ENCODE peak calls at places on chromosome 11, in four cellular contexts. K, G, R and T are unnamed samples.

GRCh38 chr11:37422511-37422910 is 824.5 kb upstream of the RAG2 start:
- DNase-seq in K (no peak), G (no peak), R (peak), T (peak)

GRCh38 chr11:113675003-113675471 is 31.1 kb downstream of the TMPRSS5 start:
- DNase-seq in K (no peak), G (no peak), R (peak), T (peak)

GRCh38 chr11:128407962-128408361 is 179.4 kb downstream of the ETS1 start:
- DNase-seq in K (no peak), G (no peak), R (peak), T (peak)

GRCh38 chr11:124882339-124883071 is 15.2 kb downstream of the ROBO4 start:
- DNase-seq in K (no peak), G (no peak), R (no peak), T (no peak)

GRCh38 chr11:85406316-85406715 is 220.8 kb downstream of the DLG2 start:
- DNase-seq in K (no peak), G (no peak), R (no peak), T (no peak)

GRCh38 chr11:118768715-118769114 is 22.2 kb downstream of the DDX6 start:
- DNase-seq in K (no peak), G (no peak), R (no peak), T (no peak)

GRCh38 chr11:16179668-16180067 is 176.7 kb downstream of the SOX6 start:
- DNase-seq in K (no peak), G (no peak), R (no peak), T (no peak)

GRCh38 chr11:64850979-64851567 is 6.6 kb upstream of the CDC42BPG start:
- DNase-seq in K (no peak), G (peak), R (no peak), T (no peak)

GRCh38 chr11:88555018-88555828 is 217.7 kb upstream of the CTSC start:
- DNase-seq in K (peak), G (no peak), R (peak), T (peak)

GRCh38 chr11:16959528-16960100 is 54.6 kb downstream of the PLEKHA7 start:
- DNase-seq in K (no peak), G (no peak), R (no peak), T (no peak)

DNA sequence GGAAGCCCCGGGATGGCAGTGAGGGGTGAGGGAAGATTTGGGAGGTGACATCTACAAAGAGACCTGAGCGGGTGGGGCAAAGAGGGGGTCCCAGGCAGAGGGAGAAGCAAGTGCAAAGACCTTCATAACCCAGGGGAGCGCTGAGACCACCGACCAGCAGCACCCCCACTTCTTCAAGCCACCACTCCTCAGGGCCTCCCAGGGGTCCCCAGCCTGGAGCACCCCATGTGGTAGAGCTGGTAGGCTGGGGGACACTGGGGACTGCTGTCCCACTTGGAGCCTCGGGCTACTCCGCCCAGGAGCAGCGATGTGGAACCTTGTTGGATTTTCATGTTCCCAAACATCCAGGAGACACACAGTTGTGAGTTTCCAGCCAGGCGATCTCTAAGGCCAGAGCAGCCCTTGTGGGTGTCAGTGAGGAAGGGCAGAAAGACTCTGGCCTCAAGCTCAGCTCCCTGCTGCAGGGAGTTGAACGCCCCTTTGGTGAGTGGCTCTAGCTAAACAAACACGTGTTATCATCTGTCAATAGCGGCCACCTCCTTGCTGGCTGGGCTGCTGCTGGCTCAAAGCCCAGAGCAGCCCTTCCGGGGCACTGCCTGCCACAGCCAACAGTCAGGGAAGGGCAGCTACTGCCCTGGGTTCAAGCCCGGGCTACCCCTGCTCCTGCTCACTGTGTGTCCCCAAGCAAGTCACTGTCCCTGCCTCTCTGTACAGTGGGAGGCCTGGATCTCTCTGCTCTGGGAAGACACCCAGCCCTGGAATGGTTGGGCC is 25.7 kb upstream of the CHKA start:
- DNase-seq in K (no peak), G (no peak), R (peak), T (no peak)
- H3K9ac ChIP-seq in K (peak), G (no peak), R (peak), T (no peak)

GRCh38 chr11:69915151-69915500 is 95.9 kb upstream of the FGF3 start:
- DNase-seq in K (no peak), G (no peak), R (peak), T (peak)

GRCh38 chr11:69914286-69915150 is 95.3 kb upstream of the FGF3 start:
- DNase-seq in K (no peak), G (no peak), R (peak), T (peak)

GRCh38 chr11:69917529-69917928 is 98.3 kb upstream of the FGF3 start:
- DNase-seq in K (no peak), G (no peak), R (no peak), T (no peak)

GRCh38 chr11:69916806-69917387 is 97.7 kb upstream of the FGF3 start:
- DNase-seq in K (no peak), G (no peak), R (no peak), T (no peak)

DNA sequence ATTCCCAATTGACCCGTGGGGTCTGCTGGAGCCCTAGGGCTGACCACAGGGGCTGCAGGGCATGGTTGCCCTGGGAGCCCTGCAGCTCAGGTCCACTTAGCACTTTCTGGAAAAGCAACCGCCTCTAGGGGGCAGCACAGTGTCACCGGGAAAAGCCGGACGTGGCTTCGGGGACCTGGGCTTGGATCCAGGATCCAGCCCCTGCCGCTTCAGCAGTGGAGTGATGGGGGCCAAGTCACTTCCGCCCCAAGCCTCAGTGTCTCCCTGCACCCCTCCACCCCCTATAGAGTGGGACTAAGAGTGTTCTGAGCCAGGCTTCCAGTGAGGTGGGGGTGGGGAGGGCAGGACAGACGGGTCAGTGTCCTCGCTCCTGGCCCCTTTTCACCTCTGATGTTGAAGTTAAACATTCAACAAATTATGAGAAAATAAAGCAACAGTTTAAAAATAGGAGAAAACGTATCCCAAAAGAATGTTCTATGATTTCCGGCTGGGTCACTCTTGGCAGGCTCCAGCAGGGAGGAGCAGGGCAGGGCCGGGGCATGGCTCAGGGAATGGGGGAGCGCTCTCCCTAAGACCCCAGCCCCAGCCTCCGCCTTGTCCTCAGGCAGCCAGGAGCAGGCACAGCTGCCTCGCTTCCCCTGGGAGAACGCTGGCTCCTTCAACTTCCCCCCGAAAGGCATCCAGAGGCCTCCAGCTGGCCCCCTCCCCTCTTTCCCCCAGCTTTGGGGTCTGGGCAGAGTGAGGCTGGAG is 96.5 kb upstream of the FGF3 start:
- DNase-seq in K (peak), G (peak), R (peak), T (peak)
- H3K4me3 ChIP-seq in K (peak), G (no peak), R (peak), T (no peak)

DNA sequence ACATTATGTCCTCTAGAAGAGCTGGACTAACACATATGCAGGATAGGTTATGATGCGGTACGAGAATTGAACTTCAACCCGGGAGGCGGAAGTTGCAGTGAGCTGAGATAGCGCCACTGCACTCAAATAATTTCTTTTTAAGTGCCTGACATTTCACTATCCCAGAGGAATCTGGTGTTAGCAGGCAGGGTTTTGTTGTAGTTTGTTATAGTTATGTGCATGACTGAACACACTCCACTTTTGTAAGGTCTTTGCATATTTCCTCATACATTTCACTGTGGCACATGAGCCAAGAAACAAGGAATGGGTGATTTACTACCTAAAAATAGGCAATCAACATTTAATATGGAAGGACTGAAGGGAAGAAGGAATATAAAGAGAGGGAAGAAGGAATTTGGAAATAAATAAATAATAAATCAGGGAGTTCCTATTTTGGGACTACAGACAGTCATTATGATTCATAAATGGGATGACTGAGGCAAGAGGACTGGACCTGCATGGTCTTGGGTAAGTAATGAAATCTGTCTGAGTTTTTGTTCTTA is 8.7 kb upstream of the HIPK3 start:
- DNase-seq in K (no peak), G (no peak), R (no peak), T (peak)
- H2AFZ ChIP-seq in K (no peak), G (no peak), R (no peak), T (no peak)

GRCh38 chr11:11972942-11973341 is 35.5 kb downstream of the DKK3 start:
- DNase-seq in K (no peak), G (no peak), R (no peak), T (no peak)
- H3K9ac ChIP-seq in K (no peak), G (no peak), R (no peak), T (no peak)

GRCh38 chr11:2265396-2265795 is 5.0 kb downstream of the ASCL2 start:
- DNase-seq in K (no peak), G (no peak), R (no peak), T (no peak)
- H3K4me3 ChIP-seq in K (no peak), G (no peak), R (no peak), T (no peak)

GRCh38 chr11:70230151-70230839 is 27.2 kb downstream of the FADD start:
- DNase-seq in K (no peak), G (no peak), R (no peak), T (no peak)

GRCh38 chr11:70233034-70233433 is 29.9 kb downstream of the FADD start:
- DNase-seq in K (no peak), G (no peak), R (no peak), T (no peak)

GRCh38 chr11:70233962-70234361 is 30.9 kb downstream of the FADD start:
- DNase-seq in K (no peak), G (no peak), R (no peak), T (no peak)

GRCh38 chr11:70230840-70231710 is 28.0 kb downstream of the FADD start:
- DNase-seq in K (no peak), G (no peak), R (no peak), T (no peak)

DNA sequence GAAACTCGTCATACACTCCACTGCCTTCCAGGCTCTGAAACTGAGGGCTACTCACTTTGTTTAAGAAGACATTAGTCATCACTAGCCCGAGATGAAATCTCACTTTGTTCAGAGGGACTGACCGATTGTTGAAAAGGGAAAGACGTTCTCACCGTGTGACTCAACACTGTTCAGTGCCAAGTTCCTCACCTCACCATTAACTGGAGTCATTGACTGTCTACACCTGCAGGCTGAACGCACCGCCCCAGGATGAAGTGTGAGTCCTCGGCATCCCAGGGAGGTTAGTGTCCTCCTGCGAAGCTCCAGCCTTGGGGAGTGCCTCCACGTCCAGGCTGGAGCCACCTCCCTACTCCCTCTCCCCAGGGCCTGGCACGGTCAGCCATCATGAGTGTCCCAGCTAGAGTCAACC is 30.4 kb downstream of the FADD start:
- DNase-seq in K (peak), G (no peak), R (peak), T (peak)
- H2AFZ ChIP-seq in K (peak), G (no peak), R (peak), T (no peak)

GRCh38 chr11:18203723-18204122 is 31.1 kb downstream of the MRGPRX4 start:
- DNase-seq in K (peak), G (peak), R (peak), T (no peak)

GRCh38 chr11:18204771-18205170 is 31.8 kb downstream of the SAA4 start:
- DNase-seq in K (no peak), G (no peak), R (no peak), T (no peak)

GRCh38 chr11:18204220-18204619 is 31.6 kb downstream of the MRGPRX4 start:
- DNase-seq in K (no peak), G (no peak), R (no peak), T (no peak)

DNA sequence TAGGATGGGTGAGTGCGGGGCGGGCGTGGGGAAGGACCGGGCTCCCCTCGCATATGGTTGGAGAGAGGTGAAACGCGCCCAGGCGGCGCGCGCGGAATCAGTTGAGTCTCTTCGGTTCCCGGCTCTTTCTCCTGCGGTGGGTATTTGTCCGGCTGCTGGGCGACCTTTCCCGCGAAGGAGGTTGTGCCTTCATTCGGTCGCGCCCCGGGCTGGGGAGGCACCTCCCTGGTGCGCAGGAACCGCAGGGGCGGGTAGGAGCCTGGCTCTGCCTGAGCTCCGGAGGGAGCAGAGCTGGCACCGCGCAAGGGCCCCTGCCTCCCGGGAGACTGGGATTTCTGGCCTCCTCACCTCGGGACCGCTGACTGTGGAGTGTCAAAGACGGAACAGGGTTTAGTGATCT is 27.5 kb downstream of the SAA4 start:
- DNase-seq in K (no peak), G (no peak), R (no peak), T (no peak)
- H3K9ac ChIP-seq in K (no peak), G (no peak), R (no peak), T (no peak)

GRCh38 chr11:67374571-67375276 is 1.3 kb upstream of the CLCF1 start:
- DNase-seq in K (no peak), G (peak), R (peak), T (peak)
- H3K4me3 ChIP-seq in K (peak), G (peak), R (peak), T (peak)

GRCh38 chr11:68328374-68329091 is 16.1 kb downstream of the LRP5 start:
- DNase-seq in K (no peak), G (no peak), R (no peak), T (peak)
- H2AFZ ChIP-seq in K (no peak), G (no peak), R (no peak), T (peak)